ENCODE peak calls at places on chromosomes 3 and 15, in four cellular contexts. C, E, P and K are unnamed samples.
A peak's percentile ranks its signal among the peaks of the same experiment; 100 is the strongest.

GRCh38 chr3:33717616-33717865 is 513 bp downstream of the CLASP2 start:
- DNase-seq in E (no peak), P (no peak), C (peak; percentile 73), K (no peak)

GRCh38 chr3:38655708-38656300 is 6.3 kb upstream of the SCN5A start:
- DNase-seq in P (no peak), C (no peak), E (peak; percentile 30), K (no peak)

GRCh38 chr15:26686547-26687187 is 86.2 kb downstream of the GABRB3 start:
- DNase-seq in E (no peak), P (no peak), C (no peak), K (no peak)

GRCh38 chr3:115165701-115166100 is 18.6 kb upstream of the ZBTB20 start:
- DNase-seq in P (no peak), C (no peak), E (no peak), K (no peak)

GRCh38 chr15:60720493-60721231 is 241.7 kb upstream of the ICE2 start:
- DNase-seq in C (no peak), E (no peak), P (peak; percentile 32), K (no peak)

GRCh38 chr15:82081904-82082810 is 36.3 kb upstream of the MEX3B start:
- DNase-seq in C (peak; percentile 90), P (no peak), E (no peak), K (no peak)

GRCh38 chr3:143998266-143998665 is 26.6 kb downstream of the DIPK2A start:
- DNase-seq in C (no peak), P (no peak), E (no peak), K (no peak)

GRCh38 chr3:182843478-182843877 is 50.2 kb downstream of the ATP11B start:
- DNase-seq in C (no peak), E (no peak), P (no peak), K (no peak)

GRCh38 chr3:28726840-28727239 is 378.2 kb upstream of the AZI2 start:
- DNase-seq in E (no peak), P (no peak), C (peak; percentile 40), K (no peak)

GRCh38 chr3:40976241-40976640 is 223.1 kb upstream of the CTNNB1 start:
- DNase-seq in C (no peak), P (no peak), E (no peak), K (no peak)

GRCh38 chr15:77548608-77549551 is 83.8 kb downstream of the LINGO1 start:
- DNase-seq in P (no peak), E (no peak), C (no peak), K (no peak)

GRCh38 chr3:197286678-197287077 is 11.7 kb downstream of the DLG1 start:
- DNase-seq in E (no peak), C (no peak), P (no peak), K (no peak)